ENCODE peak calls at places on chromosomes 16 and 17, in four cellular contexts. One of them, this sample, is unnamed.

GRCh38 chr16:1105888-1106620 is 10.0 kb upstream of the C1QTNF8 start:
- DNase-seq in K562: peak
- DNase-seq in HepG2: peak
- DNase-seq in NT2/D1: peak
- DNase-seq in this sample: no peak

GRCh38 chr16:56861092-56861610 is 3.9 kb upstream of the SLC12A3 start:
- DNase-seq in K562: peak
- DNase-seq in HepG2: peak
- DNase-seq in NT2/D1: no peak
- DNase-seq in this sample: no peak

GRCh38 chr17:58756246-58757161 is 850 bp downstream of the PPM1E start:
- DNase-seq in K562: peak
- DNase-seq in HepG2: no peak
- DNase-seq in NT2/D1: no peak
- DNase-seq in this sample: no peak

GRCh38 chr16:27718767-27719445 is 169.0 kb downstream of the KATNIP start:
- DNase-seq in K562: no peak
- DNase-seq in HepG2: peak
- DNase-seq in NT2/D1: no peak
- DNase-seq in this sample: peak

GRCh38 chr16:54282202-54282922 is 4.2 kb downstream of the IRX3 start:
- DNase-seq in K562: peak
- DNase-seq in HepG2: no peak
- DNase-seq in NT2/D1: no peak
- DNase-seq in this sample: peak

GRCh38 chr17:29357821-29358232 is 32.3 kb upstream of the TAOK1 start:
- DNase-seq in K562: peak
- DNase-seq in HepG2: no peak
- DNase-seq in NT2/D1: no peak
- DNase-seq in this sample: no peak

GRCh38 chr17:57187391-57187790 is 68.9 kb upstream of the MSI2 start:
- DNase-seq in K562: no peak
- DNase-seq in HepG2: no peak
- DNase-seq in NT2/D1: no peak
- DNase-seq in this sample: no peak

GRCh38 chr17:21199311-21199710 is 14.7 kb downstream of the TMEM11 start:
- DNase-seq in K562: peak
- DNase-seq in HepG2: no peak
- DNase-seq in NT2/D1: peak
- DNase-seq in this sample: no peak

GRCh38 chr17:21191698-21192097 is 22.3 kb downstream of the TMEM11 start:
- DNase-seq in K562: no peak
- DNase-seq in HepG2: no peak
- DNase-seq in NT2/D1: no peak
- DNase-seq in this sample: no peak

GRCh38 chr17:78130080-78130438 is 512 bp upstream of the TMC8 start:
- DNase-seq in K562: peak
- DNase-seq in HepG2: no peak
- DNase-seq in NT2/D1: no peak
- DNase-seq in this sample: no peak

GRCh38 chr17:35603674-35604073 is 16.6 kb downstream of the AP2B1 start:
- DNase-seq in K562: no peak
- DNase-seq in HepG2: no peak
- DNase-seq in NT2/D1: no peak
- DNase-seq in this sample: no peak

GRCh38 chr17:18332909-18333489 is 17.9 kb downstream of the SMCR8 start:
- DNase-seq in K562: no peak
- DNase-seq in HepG2: no peak
- DNase-seq in NT2/D1: no peak
- DNase-seq in this sample: no peak

GRCh38 chr16:56664506-56664905 is 3.4 kb downstream of the MT1G start:
- DNase-seq in K562: no peak
- DNase-seq in HepG2: no peak
- DNase-seq in NT2/D1: no peak
- DNase-seq in this sample: no peak

GRCh38 chr16:85220125-85220839 is 108.0 kb upstream of the CIBAR2 start:
- DNase-seq in K562: no peak
- DNase-seq in HepG2: peak
- DNase-seq in NT2/D1: no peak
- DNase-seq in this sample: no peak

DNA sequence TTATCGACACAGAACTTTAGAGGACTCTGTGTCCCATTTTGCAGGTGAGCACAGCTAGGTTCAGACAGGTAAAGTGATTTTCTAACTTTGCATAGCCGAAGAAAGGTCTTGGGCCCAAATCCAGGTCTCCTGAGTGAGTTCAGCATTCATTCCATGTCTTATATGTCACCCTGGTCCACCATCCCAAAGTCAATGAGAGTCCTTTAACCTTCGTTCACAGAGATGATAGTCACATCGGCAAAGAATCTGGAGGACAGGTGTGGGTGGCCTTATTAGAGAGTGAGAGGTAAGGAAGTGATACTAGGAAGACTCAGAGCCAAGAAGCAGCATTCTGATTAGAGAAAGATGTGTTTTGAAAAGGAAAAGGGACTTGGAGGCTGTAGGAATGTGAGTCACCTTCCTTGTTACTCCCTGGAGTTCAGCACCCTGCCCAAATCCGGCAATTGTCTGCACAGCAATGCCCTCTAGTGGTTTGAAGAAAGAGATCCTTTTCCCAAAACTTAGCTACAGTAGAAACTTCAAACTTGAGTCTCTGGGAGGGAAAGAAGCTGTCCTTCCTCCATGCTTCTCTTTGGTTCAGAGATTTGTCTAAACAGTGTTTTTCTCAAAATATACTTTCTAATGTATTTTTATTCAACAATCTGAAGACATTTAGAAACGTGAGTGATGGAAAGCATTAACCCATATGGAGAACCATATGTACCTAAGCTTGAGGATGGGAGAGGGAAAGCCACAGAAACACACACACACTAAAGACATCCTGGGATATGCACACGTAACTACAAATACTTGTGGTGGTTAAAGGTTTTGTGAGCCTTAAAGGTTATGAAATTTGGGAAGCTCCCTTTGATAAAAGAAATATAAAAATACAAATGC is 96.4 kb upstream of the SHISA6 start:
- DNase-seq in K562: peak
- DNase-seq in HepG2: peak
- DNase-seq in NT2/D1: peak
- DNase-seq in this sample: no peak
- TF ChIP-seq ZNF274 in K562: no peak
- TF ChIP-seq ZNF274 in HepG2: no peak
- TF ChIP-seq ZNF274 in NT2/D1: no peak
- TF ChIP-seq ZNF274 in this sample: no peak

GRCh38 chr17:17017343-17018014 is 24.8 kb upstream of the MPRIP start:
- DNase-seq in K562: no peak
- DNase-seq in HepG2: no peak
- DNase-seq in NT2/D1: no peak
- DNase-seq in this sample: no peak

GRCh38 chr17:17018021-17018441 is 24.2 kb upstream of the MPRIP start:
- DNase-seq in K562: no peak
- DNase-seq in HepG2: no peak
- DNase-seq in NT2/D1: no peak
- DNase-seq in this sample: no peak

GRCh38 chr17:17019430-17019762 is 22.9 kb upstream of the MPRIP start:
- DNase-seq in K562: no peak
- DNase-seq in HepG2: no peak
- DNase-seq in NT2/D1: no peak
- DNase-seq in this sample: no peak

GRCh38 chr17:17018612-17019429 is 23.4 kb upstream of the MPRIP start:
- DNase-seq in K562: no peak
- DNase-seq in HepG2: no peak
- DNase-seq in NT2/D1: no peak
- DNase-seq in this sample: no peak

GRCh38 chr17:17015221-17015620 is 27.0 kb upstream of the MPRIP start:
- DNase-seq in K562: no peak
- DNase-seq in HepG2: no peak
- DNase-seq in NT2/D1: no peak
- DNase-seq in this sample: no peak
- TF ChIP-seq ZNF274 in K562: no peak
- TF ChIP-seq ZNF274 in HepG2: no peak
- TF ChIP-seq ZNF274 in NT2/D1: no peak
- TF ChIP-seq ZNF274 in this sample: no peak

GRCh38 chr17:75087558-75088453 is at the start of gene SLC16A5:
- DNase-seq in K562: peak
- DNase-seq in HepG2: peak
- DNase-seq in NT2/D1: peak
- DNase-seq in this sample: peak

GRCh38 chr17:75088465-75088895 is 726 bp downstream of the SLC16A5 start:
- DNase-seq in K562: no peak
- DNase-seq in HepG2: no peak
- DNase-seq in NT2/D1: no peak
- DNase-seq in this sample: no peak

GRCh38 chr17:75087182-75087557 is 584 bp upstream of the SLC16A5 start:
- DNase-seq in K562: no peak
- DNase-seq in HepG2: no peak
- DNase-seq in NT2/D1: no peak
- DNase-seq in this sample: no peak

GRCh38 chr17:75090871-75091854 is 3.4 kb downstream of the SLC16A5 start:
- DNase-seq in K562: peak
- DNase-seq in HepG2: peak
- DNase-seq in NT2/D1: no peak
- DNase-seq in this sample: no peak

DNA sequence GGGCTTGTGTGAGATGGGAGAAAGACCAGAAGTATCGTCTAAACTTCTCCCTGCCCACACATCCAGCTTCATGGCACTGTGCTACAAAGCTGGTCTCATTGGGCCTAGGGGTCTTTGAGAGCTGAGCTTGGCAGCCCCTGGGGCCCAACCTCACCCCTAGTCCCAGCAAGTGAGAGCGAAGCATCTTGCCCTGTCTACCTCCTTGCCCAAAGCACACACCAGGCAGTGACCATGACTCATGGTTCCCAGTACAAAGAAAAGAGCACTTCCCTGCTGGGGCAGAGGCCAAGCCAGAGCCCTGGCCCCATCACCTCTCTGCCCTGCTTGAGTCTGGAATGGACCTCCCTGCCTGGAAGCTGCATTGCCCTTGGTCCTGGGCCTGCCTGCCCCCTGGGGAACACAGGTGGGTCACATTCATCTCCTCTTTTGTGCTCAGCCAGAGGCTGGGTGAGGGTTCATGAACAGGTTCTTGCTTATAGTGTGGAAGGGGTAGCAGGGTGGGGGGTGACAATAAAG is 1.2 kb downstream of the SLC16A5 start:
- DNase-seq in K562: peak
- DNase-seq in HepG2: peak
- DNase-seq in NT2/D1: no peak
- DNase-seq in this sample: no peak
- TF ChIP-seq ZNF274 in K562: no peak
- TF ChIP-seq ZNF274 in HepG2: no peak
- TF ChIP-seq ZNF274 in NT2/D1: no peak
- TF ChIP-seq ZNF274 in this sample: no peak

DNA sequence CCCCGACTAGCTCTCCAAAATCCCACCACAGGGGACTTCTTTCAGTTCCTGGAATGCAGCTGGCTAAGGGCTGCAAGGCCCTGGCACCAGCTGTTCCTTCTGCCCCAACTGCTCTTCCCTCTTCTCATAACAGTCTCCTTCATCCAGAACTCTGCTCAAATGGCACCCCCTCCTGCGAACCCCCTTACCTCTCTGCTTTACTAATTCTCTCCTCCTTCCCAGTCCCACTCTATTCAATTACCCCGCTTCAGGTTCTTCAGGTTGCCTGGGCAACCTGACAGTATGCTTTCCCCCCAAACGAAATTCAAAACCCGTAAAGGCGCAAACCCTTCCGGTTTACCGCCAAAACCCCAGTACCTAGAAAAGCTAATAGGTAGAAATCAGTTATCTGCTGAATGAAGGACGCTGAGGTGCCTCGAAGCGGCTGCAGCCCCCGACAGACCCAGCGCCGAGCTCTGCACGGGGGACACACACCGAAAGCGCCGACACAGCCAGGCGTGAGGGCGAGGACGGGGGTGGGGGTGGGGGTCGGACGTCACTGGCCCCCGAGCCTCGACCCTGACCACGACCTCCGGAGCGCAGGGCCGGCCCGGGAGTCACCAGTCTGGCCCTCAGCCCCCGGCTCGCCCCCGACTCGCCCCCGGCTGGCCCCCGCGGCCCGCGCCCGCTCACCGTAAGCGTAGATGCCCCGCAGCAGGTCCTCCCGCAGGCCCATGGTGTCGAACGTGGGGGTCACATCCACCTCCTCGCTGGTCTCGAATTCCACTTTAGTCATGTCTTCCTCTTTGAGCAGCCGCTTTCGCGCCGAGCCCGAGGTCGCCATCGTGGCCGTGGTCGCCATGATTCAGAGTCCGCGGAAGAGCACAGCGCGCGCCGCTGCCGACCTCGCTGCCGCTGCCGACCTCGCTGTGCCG is 550 bp downstream of the EIF4A3 start:
- DNase-seq in K562: peak
- DNase-seq in HepG2: no peak
- DNase-seq in NT2/D1: no peak
- DNase-seq in this sample: no peak
- TF ChIP-seq ZNF274 in K562: no peak
- TF ChIP-seq ZNF274 in HepG2: no peak
- TF ChIP-seq ZNF274 in NT2/D1: no peak
- TF ChIP-seq ZNF274 in this sample: no peak

GRCh38 chr17:68603027-68603426 is 1.9 kb upstream of the FAM20A start:
- DNase-seq in K562: no peak
- DNase-seq in HepG2: no peak
- DNase-seq in NT2/D1: no peak
- DNase-seq in this sample: no peak
- TF ChIP-seq ZNF274 in K562: no peak
- TF ChIP-seq ZNF274 in HepG2: no peak
- TF ChIP-seq ZNF274 in NT2/D1: no peak
- TF ChIP-seq ZNF274 in this sample: no peak

GRCh38 chr17:48441231-48441711 is 11.3 kb upstream of the SKAP1 start:
- DNase-seq in K562: no peak
- DNase-seq in HepG2: no peak
- DNase-seq in NT2/D1: no peak
- DNase-seq in this sample: no peak

GRCh38 chr17:48439473-48439872 is 9.5 kb upstream of the SKAP1 start:
- DNase-seq in K562: peak
- DNase-seq in HepG2: no peak
- DNase-seq in NT2/D1: no peak
- DNase-seq in this sample: no peak

GRCh38 chr17:48440660-48441059 is 10.6 kb upstream of the SKAP1 start:
- DNase-seq in K562: no peak
- DNase-seq in HepG2: no peak
- DNase-seq in NT2/D1: no peak
- DNase-seq in this sample: no peak

GRCh38 chr17:48439072-48439471 is 9.1 kb upstream of the SKAP1 start:
- DNase-seq in K562: no peak
- DNase-seq in HepG2: no peak
- DNase-seq in NT2/D1: no peak
- DNase-seq in this sample: no peak

DNA sequence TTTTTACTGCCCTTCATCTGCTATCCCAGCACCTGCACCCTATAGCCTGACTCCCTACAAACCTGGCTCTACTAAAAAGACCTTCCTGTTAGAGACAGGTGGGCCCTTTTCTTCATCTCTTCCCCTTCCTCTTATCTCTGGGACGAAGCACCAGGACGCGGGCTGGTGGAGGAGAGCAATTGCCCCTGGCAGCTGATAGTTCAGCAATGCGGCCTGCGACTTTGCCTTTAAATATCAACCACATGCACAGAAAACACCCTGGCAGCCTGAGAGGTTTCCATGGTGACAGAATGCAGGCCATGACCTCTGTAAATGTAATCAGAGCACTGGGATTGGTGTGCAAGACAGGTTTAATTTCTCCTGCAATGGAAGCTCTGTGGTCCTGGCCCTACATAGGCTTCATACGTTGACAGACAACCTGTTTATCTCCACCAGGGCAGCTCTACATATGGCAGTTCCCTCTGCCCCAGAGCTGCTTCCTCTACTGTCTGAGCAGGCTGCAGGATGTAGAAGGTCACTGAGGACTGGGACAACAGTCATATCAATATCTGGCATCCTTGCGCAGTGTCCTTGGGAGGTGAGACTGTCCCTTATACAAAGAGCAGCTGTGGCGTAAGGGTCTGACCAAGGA is 10.0 kb upstream of the SKAP1 start:
- DNase-seq in K562: peak
- DNase-seq in HepG2: no peak
- DNase-seq in NT2/D1: no peak
- DNase-seq in this sample: no peak
- TF ChIP-seq ZNF274 in K562: no peak
- TF ChIP-seq ZNF274 in HepG2: no peak
- TF ChIP-seq ZNF274 in NT2/D1: no peak
- TF ChIP-seq ZNF274 in this sample: no peak